ENCODE peak calls at places on chromosomes 16 and 17, in six cellular contexts. M is anterior cingulate cortex, W is choroid plexus epithelial cell, D is Caco-2, X is NCI-H524, V is epithelial cell of esophagus. T is an unnamed sample.

GRCh38 chr17:43020789-43021738 is 1.1 kb downstream of the VAT1 start:
- DNase-seq in M (peak), W (peak), D (peak), X (no peak), V (peak), T (no peak)

GRCh38 chr17:73838815-73839214 is 194.6 kb upstream of the SDK2 start:
- DNase-seq in M (no peak), W (no peak), D (no peak), X (peak), V (no peak), T (no peak)

GRCh38 chr16:3606441-3606840 is 5.0 kb downstream of the SLX4 start:
- DNase-seq in M (no peak), W (no peak), D (no peak), X (no peak), V (no peak), T (no peak)

GRCh38 chr17:2707721-2708584 is 3.6 kb downstream of the CLUH start:
- DNase-seq in M (peak), W (peak), D (no peak), X (no peak), V (no peak), T (no peak)

GRCh38 chr17:29571883-29572681 is 3.6 kb downstream of the TP53I13 start:
- DNase-seq in M (no peak), W (no peak), D (peak), X (no peak), V (no peak), T (no peak)

GRCh38 chr17:21177401-21177800 is 36.6 kb downstream of the TMEM11 start:
- DNase-seq in M (no peak), W (no peak), D (no peak), X (no peak), V (no peak), T (no peak)

GRCh38 chr17:44854201-44854600 is 6.5 kb downstream of the HIGD1B start:
- DNase-seq in M (no peak), W (no peak), D (no peak), X (peak), V (no peak), T (no peak)

GRCh38 chr17:50151937-50152547 is 1.6 kb upstream of the PPP1R9B start:
- DNase-seq in M (peak), W (peak), D (peak), X (peak), V (peak), T (no peak)

GRCh38 chr17:78384479-78385175 is 6.2 kb downstream of the PGS1 start:
- DNase-seq in M (no peak), W (no peak), D (no peak), X (no peak), V (no peak), T (no peak)

GRCh38 chr17:67323445-67323844 is 42.9 kb downstream of the PSMD12 start:
- DNase-seq in M (no peak), W (no peak), D (no peak), X (no peak), V (no peak), T (no peak)

GRCh38 chr16:1903845-1904820 is 14.1 kb downstream of the HS3ST6 start:
- DNase-seq in M (no peak), W (no peak), D (no peak), X (no peak), V (no peak), T (no peak)

GRCh38 chr17:40915199-40915661 is 22.2 kb downstream of the KRT23 start:
- DNase-seq in M (no peak), W (peak), D (no peak), X (no peak), V (peak), T (no peak)

GRCh38 chr16:50282955-50283631 is 16.7 kb downstream of the ADCY7 start:
- DNase-seq in M (no peak), W (no peak), D (no peak), X (no peak), V (no peak), T (no peak)

GRCh38 chr17:80831481-80831880 is 160.2 kb upstream of the CHMP6 start:
- DNase-seq in M (no peak), W (no peak), D (no peak), X (no peak), V (no peak), T (no peak)

GRCh38 chr16:1895949-1896675 is 22.1 kb downstream of the HS3ST6 start:
- DNase-seq in M (no peak), W (no peak), D (no peak), X (no peak), V (no peak), T (no peak)

GRCh38 chr16:13999895-14000425 is 71.2 kb upstream of the MRTFB start:
- DNase-seq in M (peak), W (no peak), D (no peak), X (no peak), V (no peak), T (no peak)

GRCh38 chr16:11624645-11625607 is 38.2 kb upstream of the LITAF start:
- DNase-seq in M (no peak), W (no peak), D (no peak), X (no peak), V (no peak), T (no peak)

GRCh38 chr17:4711671-4712111 is 1.3 kb downstream of the ARRB2 start:
- DNase-seq in M (peak), W (no peak), D (no peak), X (no peak), V (no peak), T (no peak)

GRCh38 chr16:82082543-82083244 is 47.6 kb downstream of the HSD17B2 start:
- DNase-seq in M (no peak), W (peak), D (no peak), X (no peak), V (peak), T (no peak)

GRCh38 chr16:87233928-87234327 is 83.3 kb downstream of the C16orf95 start:
- DNase-seq in M (no peak), W (peak), D (no peak), X (no peak), V (no peak), T (no peak)

GRCh38 chr17:16943541-16944333 is 28.2 kb downstream of the TNFRSF13B start:
- DNase-seq in M (no peak), W (no peak), D (no peak), X (no peak), V (no peak), T (no peak)

GRCh38 chr16:67663151-67663876 is 2.6 kb downstream of the PARD6A start:
- DNase-seq in M (no peak), W (peak), D (peak), X (no peak), V (no peak), T (no peak)

GRCh38 chr17:76054112-76054476 is 18.2 kb downstream of the SRP68 start:
- DNase-seq in M (no peak), W (peak), D (no peak), X (no peak), V (peak), T (no peak)

GRCh38 chr16:24488045-24488444 is 51.3 kb upstream of the RBBP6 start:
- DNase-seq in M (no peak), W (no peak), D (no peak), X (no peak), V (no peak), T (no peak)

T was measured in thoracic aorta.